ENCODE peak calls at places on chromosomes 6 and 20, in five cellular contexts. Q is Peyer's patch, M is HCT116, C is IMR-90, X is prostate gland. W is an unnamed sample.

GRCh38 chr6:156617376-156617775 is 159.8 kb upstream of the ARID1B start:
- DNase-seq in Q (peak), M (no peak), C (no peak), X (no peak), W (no peak)

GRCh38 chr20:35463455-35464300 is 8.3 kb downstream of the CEP250 start:
- DNase-seq in Q (peak), M (peak), C (peak), X (peak), W (peak)

GRCh38 chr6:152301021-152301805 is 335.9 kb downstream of the SYNE1 start:
- DNase-seq in Q (no peak), M (no peak), C (peak), X (no peak), W (no peak)

GRCh38 chr6:93787841-93788240 is 368.5 kb upstream of the EPHA7 start:
- DNase-seq in Q (no peak), M (no peak), C (no peak), X (no peak), W (no peak)

GRCh38 chr6:135537782-135538301 is 40.3 kb upstream of the AHI1 start:
- DNase-seq in Q (no peak), M (peak), C (peak), X (no peak), W (no peak)

GRCh38 chr6:154624038-154624599 is 109.1 kb upstream of the SCAF8 start:
- DNase-seq in Q (no peak), M (no peak), C (no peak), X (no peak), W (no peak)

GRCh38 chr6:109872968-109873545 is 105.1 kb upstream of the GPR6 start:
- DNase-seq in Q (no peak), M (no peak), C (no peak), X (no peak), W (no peak)

GRCh38 chr20:34388678-34389077 is 25.6 kb downstream of the ITCH start:
- DNase-seq in Q (no peak), M (no peak), C (no peak), X (no peak), W (no peak)

GRCh38 chr20:34581341-34582189 is 23.0 kb downstream of the MAP1LC3A start:
- DNase-seq in Q (no peak), M (no peak), C (peak), X (no peak), W (peak)

GRCh38 chr6:142521791-142522190 is 220.0 kb downstream of the ADGRG6 start:
- DNase-seq in Q (no peak), M (no peak), C (no peak), X (no peak), W (no peak)

GRCh38 chr20:56689852-56690485 is 60.9 kb downstream of the TFAP2C start:
- DNase-seq in Q (no peak), M (no peak), C (no peak), X (no peak), W (no peak)

GRCh38 chr6:119200774-119201173 is 122.3 kb upstream of the FAM184A start:
- DNase-seq in Q (no peak), M (no peak), C (no peak), X (no peak), W (no peak)

GRCh38 chr20:13265941-13266340 is 44.9 kb downstream of the ISM1 start:
- DNase-seq in Q (no peak), M (no peak), C (no peak), X (no peak), W (no peak)

GRCh38 chr6:111573118-111573883 is 32.4 kb downstream of the TRAF3IP2 start:
- DNase-seq in Q (no peak), M (no peak), C (peak), X (peak), W (no peak)

GRCh38 chr6:102619585-102619984 is 1226.1 kb downstream of the GRIK2 start:
- DNase-seq in Q (no peak), M (peak), C (peak), X (no peak), W (no peak)

GRCh38 chr20:35232575-35232974 is 6.1 kb downstream of the MMP24 start:
- DNase-seq in Q (no peak), M (no peak), C (peak), X (no peak), W (no peak)

GRCh38 chr20:63230800-63231268 is 4.9 kb upstream of the BIRC7 start:
- DNase-seq in Q (peak), M (no peak), C (peak), X (peak), W (peak)

GRCh38 chr20:3874194-3874824 is 14.9 kb upstream of the PANK2 start:
- DNase-seq in Q (no peak), M (no peak), C (no peak), X (no peak), W (no peak)

GRCh38 chr20:3869839-3870634 is 19.1 kb upstream of the PANK2 start:
- DNase-seq in Q (no peak), M (no peak), C (no peak), X (no peak), W (no peak)

GRCh38 chr20:3875378-3875974 is 13.7 kb upstream of the PANK2 start:
- DNase-seq in Q (no peak), M (no peak), C (no peak), X (no peak), W (no peak)

GRCh38 chr20:3873507-3873906 is 15.7 kb upstream of the PANK2 start:
- DNase-seq in Q (no peak), M (no peak), C (no peak), X (no peak), W (no peak)

GRCh38 chr20:3871549-3872265 is 17.5 kb upstream of the PANK2 start:
- DNase-seq in Q (no peak), M (no peak), C (no peak), X (no peak), W (no peak)
- TF ChIP-seq POLR2A in Q (no peak), M (no peak), C (no peak), X (no peak), W (no peak)

GRCh38 chr6:28137458-28138020 is 4.1 kb upstream of the ZKSCAN8 start:
- DNase-seq in Q (no peak), M (no peak), C (peak), X (no peak), W (no peak)

GRCh38 chr6:28140616-28141015 is 1.1 kb upstream of the ZKSCAN8 start:
- DNase-seq in Q (no peak), M (no peak), C (no peak), X (no peak), W (no peak)

GRCh38 chr6:28142446-28142845 is 763 bp downstream of the ZKSCAN8 start:
- DNase-seq in Q (no peak), M (no peak), C (peak), X (no peak), W (no peak)

GRCh38 chr6:28139860-28140500 is 1.7 kb upstream of the ZKSCAN8 start:
- DNase-seq in Q (no peak), M (no peak), C (no peak), X (no peak), W (no peak)

GRCh38 chr6:28141500-28142329 is at the start of gene ZKSCAN8:
- DNase-seq in Q (peak), M (peak), C (peak), X (peak), W (peak)
- TF ChIP-seq POLR2A in Q (no peak), M (peak), C (peak), X (no peak), W (no peak)

DNA sequence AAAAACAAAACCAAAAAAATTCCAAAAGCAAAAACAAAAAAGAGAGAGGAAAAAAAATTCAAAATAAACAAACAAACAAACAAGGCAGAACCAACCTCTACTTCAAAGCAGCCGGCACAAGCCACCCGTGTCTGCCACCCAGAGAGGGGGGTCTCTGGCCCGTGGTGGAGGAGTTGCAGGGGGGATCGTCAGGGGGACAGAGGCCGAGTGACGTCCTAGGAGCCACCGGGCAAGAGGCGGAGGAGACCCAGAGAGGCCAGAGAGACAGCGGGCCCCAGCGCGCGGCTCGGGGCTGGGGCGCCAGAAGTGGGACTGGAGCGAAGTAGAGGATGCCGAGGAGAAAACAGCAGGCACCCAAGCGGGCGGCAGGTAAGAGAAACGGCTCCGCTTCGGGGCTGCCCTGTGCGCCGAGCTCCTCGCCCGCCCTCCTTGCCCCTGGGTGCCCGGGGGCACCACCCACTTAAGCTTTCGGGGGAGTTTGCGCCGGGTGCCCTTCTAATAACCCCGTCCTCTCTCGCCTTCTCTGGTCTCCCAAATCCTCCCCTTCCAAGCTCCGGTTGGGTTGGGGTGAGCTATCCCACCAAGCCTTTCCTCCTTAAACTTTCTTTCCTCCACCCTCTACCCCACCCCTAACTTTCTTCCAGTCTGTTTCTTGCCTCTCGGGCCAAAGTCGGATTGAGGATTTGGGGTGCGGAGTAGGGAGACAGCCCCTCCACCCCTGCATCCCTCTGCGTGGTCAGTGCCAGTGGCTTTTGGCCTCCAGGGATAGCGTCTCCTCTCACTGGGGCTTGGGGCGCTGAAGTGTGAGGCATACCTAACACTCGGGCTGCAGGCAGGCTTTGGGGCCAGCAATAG is 1.0 kb downstream of the TSHZ2 start:
- DNase-seq in Q (no peak), M (no peak), C (no peak), X (peak), W (no peak)
- TF ChIP-seq POLR2A in Q (no peak), M (no peak), C (no peak), X (no peak), W (no peak)

DNA sequence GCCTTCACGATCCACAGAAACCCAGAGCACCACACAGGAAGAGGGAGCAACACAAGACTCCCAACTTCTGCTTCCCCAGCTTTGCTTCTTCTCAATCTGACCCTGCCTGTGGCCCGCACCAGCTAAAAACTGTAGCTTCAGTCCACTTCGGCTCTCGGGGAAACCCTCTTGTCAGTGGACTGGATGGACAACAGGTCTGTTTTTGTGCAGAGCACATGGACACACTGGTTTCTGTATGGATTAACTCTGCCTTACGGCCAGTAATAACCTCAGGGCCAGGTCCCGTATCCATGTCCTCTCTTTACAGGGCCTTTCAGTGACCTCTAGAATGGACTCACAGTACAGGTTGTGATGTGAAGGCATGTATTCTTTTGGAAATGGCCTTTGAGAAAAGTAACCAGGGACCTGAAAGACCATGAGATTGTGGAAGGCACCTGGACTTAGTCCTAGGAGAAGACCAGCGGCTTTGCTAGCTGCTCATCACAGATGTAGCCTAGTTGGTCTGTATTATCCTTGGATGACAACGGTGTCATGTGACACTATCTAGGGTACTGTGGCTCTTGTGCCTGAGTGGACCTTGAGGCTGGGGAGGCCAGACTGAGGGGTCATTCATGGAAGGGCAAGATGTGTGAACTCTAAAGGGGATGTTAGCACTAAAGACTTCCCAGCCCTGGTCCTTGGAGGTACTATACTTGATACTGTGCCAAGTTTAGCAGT is 5.8 kb downstream of the POLR1C start:
- DNase-seq in Q (no peak), M (no peak), C (no peak), X (no peak), W (no peak)
- TF ChIP-seq POLR2A in Q (no peak), M (no peak), C (no peak), X (no peak), W (no peak)